ENCODE peak calls at places on chromosome 17, in five cellular contexts. One of them, this sample, is unnamed.

GRCh38 chr17:76707985-76708807 is 2.6 kb downstream of the MXRA7 start:
- DNase-seq in uterus: no peak
- DNase-seq in esophagus squamous epithelium: no peak
- DNase-seq in sigmoid colon: peak; percentile 73
- DNase-seq in heart left ventricle: no peak
- DNase-seq in this sample: peak; percentile 70

GRCh38 chr17:31495049-31495885 is 103.8 kb downstream of the RAB11FIP4 start:
- DNase-seq in uterus: no peak
- DNase-seq in esophagus squamous epithelium: no peak
- DNase-seq in sigmoid colon: no peak
- DNase-seq in heart left ventricle: peak; percentile 55
- DNase-seq in this sample: no peak

GRCh38 chr17:3843935-3844516 is 2.0 kb downstream of the NCBP3 start:
- DNase-seq in uterus: no peak
- DNase-seq in esophagus squamous epithelium: no peak
- DNase-seq in sigmoid colon: no peak
- DNase-seq in heart left ventricle: no peak
- DNase-seq in this sample: no peak

GRCh38 chr17:18356624-18357023 is 6.7 kb downstream of the SHMT1 start:
- DNase-seq in uterus: peak; percentile 58
- DNase-seq in esophagus squamous epithelium: no peak
- DNase-seq in sigmoid colon: peak; percentile 81
- DNase-seq in heart left ventricle: peak; percentile 54
- DNase-seq in this sample: peak; percentile 31

GRCh38 chr17:20992987-20993862 is 49.6 kb downstream of the USP22 start:
- DNase-seq in uterus: peak; percentile 77
- DNase-seq in esophagus squamous epithelium: no peak
- DNase-seq in sigmoid colon: peak; percentile 84
- DNase-seq in heart left ventricle: no peak
- DNase-seq in this sample: peak; percentile 65

GRCh38 chr17:35892091-35892637 is 12.0 kb upstream of the CCL5 start:
- DNase-seq in uterus: no peak
- DNase-seq in esophagus squamous epithelium: no peak
- DNase-seq in sigmoid colon: no peak
- DNase-seq in heart left ventricle: no peak
- DNase-seq in this sample: no peak

GRCh38 chr17:37698132-37698615 is 46.7 kb downstream of the HNF1B start:
- DNase-seq in uterus: no peak
- DNase-seq in esophagus squamous epithelium: no peak
- DNase-seq in sigmoid colon: no peak
- DNase-seq in heart left ventricle: no peak
- DNase-seq in this sample: no peak

GRCh38 chr17:45431531-45432404 is 902 bp downstream of the ARHGAP27 start:
- DNase-seq in uterus: peak; percentile 45
- DNase-seq in esophagus squamous epithelium: no peak
- DNase-seq in sigmoid colon: no peak
- DNase-seq in heart left ventricle: peak; percentile 70
- DNase-seq in this sample: peak; percentile 57

GRCh38 chr17:47902039-47902744 is 6.2 kb downstream of the SP2 start:
- DNase-seq in uterus: no peak
- DNase-seq in esophagus squamous epithelium: no peak
- DNase-seq in sigmoid colon: no peak
- DNase-seq in heart left ventricle: no peak
- DNase-seq in this sample: no peak

GRCh38 chr17:21380659-21381058 is 4.5 kb downstream of the KCNJ12 start:
- DNase-seq in uterus: no peak
- DNase-seq in esophagus squamous epithelium: no peak
- DNase-seq in sigmoid colon: no peak
- DNase-seq in heart left ventricle: no peak
- DNase-seq in this sample: no peak

GRCh38 chr17:78825696-78826095 is 14.9 kb downstream of the USP36 start:
- DNase-seq in uterus: no peak
- DNase-seq in esophagus squamous epithelium: no peak
- DNase-seq in sigmoid colon: peak; percentile 58
- DNase-seq in heart left ventricle: no peak
- DNase-seq in this sample: no peak

GRCh38 chr17:40540448-40540847 is 24.8 kb downstream of the CCR7 start:
- DNase-seq in uterus: peak; percentile 17
- DNase-seq in esophagus squamous epithelium: no peak
- DNase-seq in sigmoid colon: peak; percentile 62
- DNase-seq in heart left ventricle: no peak
- DNase-seq in this sample: peak; percentile 14

GRCh38 chr17:72883351-72883750 is 209.1 kb downstream of the SLC39A11 start:
- DNase-seq in uterus: no peak
- DNase-seq in esophagus squamous epithelium: no peak
- DNase-seq in sigmoid colon: no peak
- DNase-seq in heart left ventricle: no peak
- DNase-seq in this sample: no peak
- H3K9me3 ChIP-seq in uterus: no peaks in the 10 kb centered on the region
- H3K9me3 ChIP-seq in esophagus squamous epithelium: peaks cover 22% of the 10 kb centered on the region
- H3K9me3 ChIP-seq in sigmoid colon: peaks cover 8% of the 10 kb centered on the region
- H3K9me3 ChIP-seq in heart left ventricle: no peaks in the 10 kb centered on the region
- H3K9me3 ChIP-seq in this sample: no peaks in the 10 kb centered on the region

GRCh38 chr17:39246274-39246673 is 20.5 kb upstream of the STAC2 start:
- DNase-seq in uterus: no peak
- DNase-seq in esophagus squamous epithelium: no peak
- DNase-seq in sigmoid colon: peak; percentile 24
- DNase-seq in heart left ventricle: no peak
- DNase-seq in this sample: no peak

GRCh38 chr17:39252788-39253460 is 27.2 kb upstream of the STAC2 start:
- DNase-seq in uterus: no peak
- DNase-seq in esophagus squamous epithelium: no peak
- DNase-seq in sigmoid colon: no peak
- DNase-seq in heart left ventricle: no peak
- DNase-seq in this sample: no peak

DNA sequence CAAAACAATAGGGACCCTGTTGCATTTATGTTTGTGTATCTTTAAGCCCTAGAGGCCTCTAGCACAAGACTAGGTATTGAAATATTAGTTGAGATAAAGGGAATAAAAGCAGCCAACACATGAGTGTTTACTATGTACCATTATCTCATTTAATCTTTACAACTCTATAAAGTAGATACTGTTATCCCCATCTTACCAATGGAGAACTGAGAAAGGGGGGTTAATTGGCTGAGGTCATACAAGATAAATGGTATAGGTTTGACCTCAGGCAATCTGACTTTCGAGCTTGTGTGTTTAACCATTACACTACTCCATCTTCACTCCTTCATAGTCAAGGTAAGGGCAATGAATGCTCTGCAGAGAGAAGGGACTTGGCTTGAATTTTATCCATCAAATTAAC is 26.3 kb upstream of the STAC2 start:
- DNase-seq in uterus: no peak
- DNase-seq in esophagus squamous epithelium: no peak
- DNase-seq in sigmoid colon: no peak
- DNase-seq in heart left ventricle: no peak
- DNase-seq in this sample: no peak
- H3K27ac ChIP-seq in uterus: no peak overlapping the region
- H3K27ac ChIP-seq in esophagus squamous epithelium: no peak overlapping the region
- H3K27ac ChIP-seq in sigmoid colon: no peak overlapping the region
- H3K27ac ChIP-seq in heart left ventricle: no peak overlapping the region
- H3K27ac ChIP-seq in this sample: no peak overlapping the region

DNA sequence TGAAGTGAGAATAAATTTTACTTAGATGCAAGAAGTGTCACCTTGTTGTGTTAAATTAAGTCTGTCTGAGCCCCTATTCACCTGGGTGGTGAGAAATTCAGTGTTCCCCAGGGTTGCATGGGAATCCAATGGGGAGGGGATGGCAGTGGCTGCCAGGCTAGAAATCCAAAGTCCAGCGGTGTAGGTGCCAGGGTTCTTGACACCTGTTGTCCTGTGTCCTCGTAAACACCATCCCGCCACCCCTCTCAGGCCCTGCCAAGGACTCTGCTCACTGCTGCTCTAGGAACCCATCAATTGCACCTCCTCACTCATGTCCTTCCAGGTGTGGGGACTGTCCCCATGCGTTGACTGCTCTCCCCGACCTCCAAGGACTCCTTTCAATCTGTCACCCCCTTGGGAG is 58.9 kb downstream of the CACNG5 start:
- DNase-seq in uterus: no peak
- DNase-seq in esophagus squamous epithelium: no peak
- DNase-seq in sigmoid colon: no peak
- DNase-seq in heart left ventricle: no peak
- DNase-seq in this sample: no peak
- TF ChIP-seq POLR2A in uterus: no peak
- TF ChIP-seq POLR2A in esophagus squamous epithelium: no peak
- TF ChIP-seq POLR2A in sigmoid colon: no peak
- TF ChIP-seq POLR2A in heart left ventricle: no peak
- TF ChIP-seq POLR2A in this sample: no peak

GRCh38 chr17:63308272-63308671 is 137.8 kb downstream of the CYB561 start:
- DNase-seq in uterus: no peak
- DNase-seq in esophagus squamous epithelium: no peak
- DNase-seq in sigmoid colon: no peak
- DNase-seq in heart left ventricle: no peak
- DNase-seq in this sample: no peak

GRCh38 chr17:63309021-63309420 is 137.1 kb downstream of the CYB561 start:
- DNase-seq in uterus: no peak
- DNase-seq in esophagus squamous epithelium: no peak
- DNase-seq in sigmoid colon: no peak
- DNase-seq in heart left ventricle: no peak
- DNase-seq in this sample: no peak

GRCh38 chr17:63306855-63307254 is 139.3 kb downstream of the CYB561 start:
- DNase-seq in uterus: no peak
- DNase-seq in esophagus squamous epithelium: no peak
- DNase-seq in sigmoid colon: no peak
- DNase-seq in heart left ventricle: no peak
- DNase-seq in this sample: no peak

GRCh38 chr17:63305857-63306256 is 140.2 kb downstream of the CYB561 start:
- DNase-seq in uterus: no peak
- DNase-seq in esophagus squamous epithelium: no peak
- DNase-seq in sigmoid colon: no peak
- DNase-seq in heart left ventricle: no peak
- DNase-seq in this sample: no peak

DNA sequence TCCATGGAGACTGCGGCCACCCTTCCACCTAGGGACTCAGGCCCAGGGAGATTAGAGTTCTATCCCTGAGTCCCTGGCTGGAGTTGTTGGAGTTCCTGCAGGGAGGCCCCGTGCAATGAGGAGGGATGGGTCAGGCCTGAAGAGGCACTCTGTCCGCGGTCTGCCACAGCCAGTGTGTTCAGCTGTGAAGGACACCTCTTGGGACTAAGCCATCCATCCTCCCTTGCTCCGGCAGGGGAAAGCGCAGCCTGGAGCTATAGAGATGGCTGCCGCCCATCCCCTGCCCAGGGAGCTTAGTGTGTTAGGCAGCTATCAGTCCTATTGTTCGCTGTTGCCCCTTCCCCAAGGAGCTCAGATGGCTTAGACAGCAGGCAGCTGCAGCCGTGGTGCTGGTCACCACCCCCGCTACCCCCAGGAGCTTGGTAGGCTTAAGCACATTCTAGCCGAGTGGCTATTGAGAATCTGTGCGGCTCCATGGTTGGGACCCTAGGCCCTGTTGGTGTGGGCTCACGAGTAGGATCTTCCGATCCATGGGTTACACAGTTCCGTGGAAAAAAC is 141.3 kb downstream of the CYB561 start:
- DNase-seq in uterus: no peak
- DNase-seq in esophagus squamous epithelium: no peak
- DNase-seq in sigmoid colon: no peak
- DNase-seq in heart left ventricle: no peak
- DNase-seq in this sample: no peak
- H3K9me3 ChIP-seq in uterus: no peaks in the 10 kb centered on the region
- H3K9me3 ChIP-seq in esophagus squamous epithelium: no peaks in the 10 kb centered on the region
- H3K9me3 ChIP-seq in sigmoid colon: no peaks in the 10 kb centered on the region
- H3K9me3 ChIP-seq in heart left ventricle: no peaks in the 10 kb centered on the region
- H3K9me3 ChIP-seq in this sample: no peaks in the 10 kb centered on the region

GRCh38 chr17:29289852-29290251 is 4.1 kb downstream of the NUFIP2 start:
- DNase-seq in uterus: no peak
- DNase-seq in esophagus squamous epithelium: no peak
- DNase-seq in sigmoid colon: no peak
- DNase-seq in heart left ventricle: no peak
- DNase-seq in this sample: no peak
- H3K27ac ChIP-seq in uterus: no peak overlapping the region
- H3K27ac ChIP-seq in esophagus squamous epithelium: peak overlapping the region; percentile 20
- H3K27ac ChIP-seq in sigmoid colon: no peak overlapping the region
- H3K27ac ChIP-seq in heart left ventricle: no peak overlapping the region
- H3K27ac ChIP-seq in this sample: no peak overlapping the region

GRCh38 chr17:44219126-44219635 is 294 bp downstream of the UBTF start:
- DNase-seq in uterus: no peak
- DNase-seq in esophagus squamous epithelium: no peak
- DNase-seq in sigmoid colon: peak; percentile 82
- DNase-seq in heart left ventricle: peak; percentile 77
- DNase-seq in this sample: peak; percentile 57
- TF ChIP-seq POLR2A in uterus: peak; percentile 47
- TF ChIP-seq POLR2A in esophagus squamous epithelium: peak; percentile 5
- TF ChIP-seq POLR2A in sigmoid colon: no peak
- TF ChIP-seq POLR2A in heart left ventricle: peak; percentile 28
- TF ChIP-seq POLR2A in this sample: no peak

DNA sequence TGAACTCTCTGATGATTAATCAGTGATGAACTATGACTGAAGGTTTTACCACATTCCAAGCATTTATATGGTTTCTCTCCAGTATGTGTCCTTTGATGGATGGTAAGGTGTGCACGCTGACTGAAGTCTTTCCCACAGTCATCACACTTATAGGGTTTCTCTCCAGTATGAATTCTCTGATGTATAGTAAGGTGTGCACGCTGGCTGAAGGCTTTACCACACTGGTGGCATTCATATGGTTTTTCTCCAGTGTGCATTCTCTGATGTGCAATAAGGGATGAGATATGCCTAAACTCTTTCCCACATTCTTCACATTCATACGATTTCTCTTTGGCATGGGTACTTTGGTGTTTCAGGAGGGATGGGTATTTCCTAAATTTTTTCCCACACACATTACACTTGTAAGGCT is 16.4 kb downstream of the ZNF287 start:
- DNase-seq in uterus: no peak
- DNase-seq in esophagus squamous epithelium: no peak
- DNase-seq in sigmoid colon: no peak
- DNase-seq in heart left ventricle: no peak
- DNase-seq in this sample: no peak
- H3K9me3 ChIP-seq in uterus: peaks cover 94% of the 10 kb centered on the region
- H3K9me3 ChIP-seq in esophagus squamous epithelium: peaks cover 100% of the 10 kb centered on the region
- H3K9me3 ChIP-seq in sigmoid colon: peaks cover 61% of the 10 kb centered on the region
- H3K9me3 ChIP-seq in heart left ventricle: peaks cover 18% of the 10 kb centered on the region
- H3K9me3 ChIP-seq in this sample: peaks cover 83% of the 10 kb centered on the region

GRCh38 chr17:1626333-1626732 is 2.3 kb downstream of the SLC43A2 start:
- DNase-seq in uterus: no peak
- DNase-seq in esophagus squamous epithelium: no peak
- DNase-seq in sigmoid colon: no peak
- DNase-seq in heart left ventricle: no peak
- DNase-seq in this sample: no peak
- H3K27ac ChIP-seq in uterus: peak overlapping the region; percentile 88
- H3K27ac ChIP-seq in esophagus squamous epithelium: peak overlapping the region; percentile 8
- H3K27ac ChIP-seq in sigmoid colon: peak overlapping the region; percentile 92
- H3K27ac ChIP-seq in heart left ventricle: peak overlapping the region; percentile 97
- H3K27ac ChIP-seq in this sample: no peak overlapping the region

GRCh38 chr17:81866440-81867122 is 4.6 kb downstream of the ARHGDIA start:
- DNase-seq in uterus: no peak
- DNase-seq in esophagus squamous epithelium: no peak
- DNase-seq in sigmoid colon: no peak
- DNase-seq in heart left ventricle: no peak
- DNase-seq in this sample: no peak
- TF ChIP-seq POLR2A in uterus: no peak
- TF ChIP-seq POLR2A in esophagus squamous epithelium: no peak
- TF ChIP-seq POLR2A in sigmoid colon: no peak
- TF ChIP-seq POLR2A in heart left ventricle: no peak
- TF ChIP-seq POLR2A in this sample: no peak

GRCh38 chr17:57326764-57327163 is 70.4 kb downstream of the MSI2 start:
- DNase-seq in uterus: no peak
- DNase-seq in esophagus squamous epithelium: no peak
- DNase-seq in sigmoid colon: no peak
- DNase-seq in heart left ventricle: no peak
- DNase-seq in this sample: peak; percentile 3
- H3K9me3 ChIP-seq in uterus: no peaks in the 10 kb centered on the region
- H3K9me3 ChIP-seq in esophagus squamous epithelium: no peaks in the 10 kb centered on the region
- H3K9me3 ChIP-seq in sigmoid colon: no peaks in the 10 kb centered on the region
- H3K9me3 ChIP-seq in heart left ventricle: no peaks in the 10 kb centered on the region
- H3K9me3 ChIP-seq in this sample: no peaks in the 10 kb centered on the region

This sample was measured in adrenal gland.